ENCODE peak calls at places on chromosomes 3 and 15, in ten cellular contexts. A is esophagus squamous epithelium; M is GM12878; C is heart right ventricle; S is psoas muscle; J is uterus; L is GM23338; W is HepG2; I is CD8-positive, alpha-beta T cell; P is Panc1. O is an unnamed sample.

GRCh38 chr3:171797873-171798272 is 12.4 kb downstream of the PLD1 start:
- DNase-seq in A (no peak), M (no peak), C (no peak), S (no peak), J (no peak), L (peak; percentile 13), W (no peak), I (no peak), P (no peak), O (no peak)

GRCh38 chr3:56351496-56351895 is 116.8 kb downstream of the ERC2 start:
- DNase-seq in A (no peak), M (no peak), C (no peak), S (no peak), J (no peak), L (no peak), W (no peak), I (no peak), P (no peak), O (no peak)

GRCh38 chr3:134374791-134375541 is 719 bp upstream of the AMOTL2 start:
- DNase-seq in A (no peak), M (no peak), C (peak; percentile 64), S (peak; percentile 70), J (peak; percentile 60), L (peak; percentile 92), W (peak; percentile 29), I (no peak), P (no peak), O (peak; percentile 79)

GRCh38 chr3:173553635-173554280 is 156.2 kb downstream of the NLGN1 start:
- DNase-seq in A (no peak), M (no peak), C (no peak), S (no peak), J (no peak), L (peak; percentile 81), W (peak; percentile 10), I (no peak), P (peak; percentile 15), O (peak; percentile 8)

GRCh38 chr3:42906905-42907183 is 902 bp downstream of the ZNF662 start:
- DNase-seq in A (no peak), M (no peak), C (no peak), S (no peak), J (no peak), L (no peak), W (no peak), I (no peak), P (no peak), O (no peak)

GRCh38 chr15:50163719-50164410 is 18.1 kb upstream of the SLC27A2 start:
- DNase-seq in A (no peak), M (no peak), C (no peak), S (no peak), J (no peak), L (no peak), W (no peak), I (no peak), P (no peak), O (no peak)

GRCh38 chr15:71746719-71747118 is 63.6 kb upstream of the NR2E3 start:
- DNase-seq in A (no peak), M (no peak), C (no peak), S (no peak), J (no peak), L (peak; percentile 22), W (peak; percentile 24), I (no peak), P (no peak), O (no peak)

GRCh38 chr3:128054363-128054762 is 2.1 kb downstream of the SEC61A1 start:
- DNase-seq in A (no peak), M (no peak), C (no peak), S (no peak), J (no peak), L (no peak), W (no peak), I (no peak), P (no peak), O (no peak)

GRCh38 chr15:92724144-92724543 is 68.6 kb upstream of the FAM174B start:
- DNase-seq in A (no peak), M (no peak), C (no peak), S (no peak), J (no peak), L (no peak), W (peak; percentile 65), I (no peak), P (no peak), O (no peak)

GRCh38 chr3:150127011-150127490 is 156.4 kb upstream of the PFN2 start:
- DNase-seq in A (no peak), M (no peak), C (no peak), S (no peak), J (no peak), L (no peak), W (no peak), I (no peak), P (no peak), O (no peak)

GRCh38 chr3:36900474-36901443 is 44.1 kb downstream of the TRANK1 start:
- DNase-seq in A (no peak), M (no peak), C (no peak), S (no peak), J (no peak), L (no peak), W (no peak), I (no peak), P (no peak), O (no peak)

GRCh38 chr3:71317749-71318458 is 265.6 kb downstream of the FOXP1 start:
- DNase-seq in A (no peak), M (no peak), C (no peak), S (no peak), J (no peak), L (no peak), W (peak; percentile 32), I (no peak), P (no peak), O (no peak)

GRCh38 chr3:112413722-112414121 is 80.8 kb downstream of the CD200 start:
- DNase-seq in A (no peak), M (no peak), C (no peak), S (no peak), J (no peak), L (no peak), W (no peak), I (no peak), P (no peak), O (no peak)

GRCh38 chr3:187994221-187995085 is 159.5 kb upstream of the LPP start:
- DNase-seq in A (no peak), M (no peak), C (no peak), S (no peak), J (no peak), L (no peak), W (no peak), I (no peak), P (no peak), O (no peak)

GRCh38 chr3:162525791-162526190 is 1029.2 kb downstream of the OTOL1 start:
- DNase-seq in A (no peak), M (no peak), C (no peak), S (no peak), J (no peak), L (no peak), W (no peak), I (no peak), P (no peak), O (no peak)

GRCh38 chr3:124441766-124442165 is 288.5 kb upstream of the UMPS start:
- DNase-seq in A (no peak), M (no peak), C (no peak), S (no peak), J (no peak), L (peak; percentile 25), W (no peak), I (no peak), P (no peak), O (no peak)

GRCh38 chr3:197336348-197336747 is 37.9 kb upstream of the DLG1 start:
- DNase-seq in A (no peak), M (no peak), C (no peak), S (no peak), J (no peak), L (no peak), W (no peak), I (no peak), P (no peak), O (no peak)

GRCh38 chr3:67018105-67018788 is 20.1 kb downstream of the KBTBD8 start:
- DNase-seq in A (no peak), M (no peak), C (peak; percentile 44), S (no peak), J (no peak), L (no peak), W (no peak), I (no peak), P (no peak), O (no peak)

GRCh38 chr15:76335851-76336253 is 721 bp upstream of the ISL2 start:
- DNase-seq in A (no peak), M (no peak), C (no peak), S (no peak), J (no peak), L (peak; percentile 53), W (no peak), I (no peak), P (no peak), O (peak; percentile 41)

GRCh38 chr3:70981252-70981933 is 602.1 kb downstream of the FOXP1 start:
- DNase-seq in A (no peak), M (no peak), C (no peak), S (no peak), J (no peak), L (no peak), W (no peak), I (no peak), P (no peak), O (no peak)

GRCh38 chr3:56915969-56916586 is 114.3 kb upstream of the ARHGEF3 start:
- DNase-seq in A (no peak), M (peak; percentile 32), C (peak; percentile 25), S (peak; percentile 30), J (no peak), L (peak; percentile 39), W (no peak), I (peak; percentile 82), P (no peak), O (no peak)

GRCh38 chr15:99295840-99296239 is 44.6 kb downstream of the LRRC28 start:
- DNase-seq in A (no peak), M (no peak), C (no peak), S (no peak), J (no peak), L (no peak), W (no peak), I (no peak), P (no peak), O (no peak)
- H3K27ac ChIP-seq in A (no peak overlapping the region), M (no peak overlapping the region), C (no peak overlapping the region), S (no peak overlapping the region), J (peak overlapping the region; percentile 65), L (no peak overlapping the region), W (no peak overlapping the region), I (no peak overlapping the region), P (no peak overlapping the region), O (no peak overlapping the region)

GRCh38 chr15:39134282-39134681 is 446.6 kb upstream of the THBS1 start:
- DNase-seq in A (no peak), M (no peak), C (no peak), S (no peak), J (no peak), L (no peak), W (no peak), I (no peak), P (no peak), O (no peak)
- H3K4me1 ChIP-seq in A (no peaks in the 10 kb centered on the region), M (no peaks in the 10 kb centered on the region), C (no peaks in the 10 kb centered on the region), S (no peaks in the 10 kb centered on the region), J (no peaks in the 10 kb centered on the region), L (no peaks in the 10 kb centered on the region), W (peaks cover 21% of the 10 kb centered on the region), I (no peaks in the 10 kb centered on the region), P (peaks cover 2% of the 10 kb centered on the region), O (peaks cover 54% of the 10 kb centered on the region)

GRCh38 chr3:179056326-179056725 is 15.3 kb downstream of the ZMAT3 start:
- DNase-seq in A (no peak), M (no peak), C (no peak), S (no peak), J (no peak), L (no peak), W (no peak), I (no peak), P (no peak), O (no peak)
- H3K36me3 ChIP-seq in A (no peaks in the 10 kb centered on the region), M (peaks cover 8% of the 10 kb centered on the region), C (no peaks in the 10 kb centered on the region), S (no peaks in the 10 kb centered on the region), J (no peaks in the 10 kb centered on the region), L (no peaks in the 10 kb centered on the region), W (peaks cover 2% of the 10 kb centered on the region), I (no peaks in the 10 kb centered on the region), P (no peaks in the 10 kb centered on the region), O (peaks cover 23% of the 10 kb centered on the region)

GRCh38 chr3:58340594-58341244 is 8.0 kb downstream of the PXK start:
- DNase-seq in A (no peak), M (no peak), C (no peak), S (no peak), J (no peak), L (no peak), W (no peak), I (no peak), P (no peak), O (no peak)
- H3K27ac ChIP-seq in A (no peak overlapping the region), M (no peak overlapping the region), C (no peak overlapping the region), S (no peak overlapping the region), J (no peak overlapping the region), L (no peak overlapping the region), W (no peak overlapping the region), I (no peak overlapping the region), P (no peak overlapping the region), O (no peak overlapping the region)